ENCODE peak calls at places on chromosomes 5 and 9, in four cellular contexts. One of them, this sample, is unnamed.

GRCh38 chr9:98873535-98874432 is 66.3 kb downstream of the GALNT12 start:
- DNase-seq in activated CD8-positive, alpha-beta T cell treated with anti-CD3 and anti-CD28 coated beads, Interleukin-2, amount 10 ng/mL, durations not matched to agents 7 days and 5 days: no peak
- DNase-seq in tibial artery: peak
- DNase-seq in mucosa of gallbladder: peak
- DNase-seq in this sample: peak

GRCh38 chr5:54062958-54063357 is 247.4 kb downstream of the ARL15 start:
- DNase-seq in mucosa of gallbladder: no peak
- DNase-seq in tibial artery: no peak
- DNase-seq in activated CD8-positive, alpha-beta T cell treated with anti-CD3 and anti-CD28 coated beads, Interleukin-2, amount 10 ng/mL, durations not matched to agents 7 days and 5 days: no peak
- DNase-seq in this sample: no peak

GRCh38 chr5:14882658-14883580 is 11.3 kb upstream of the ANKH start:
- DNase-seq in mucosa of gallbladder: no peak
- DNase-seq in activated CD8-positive, alpha-beta T cell treated with anti-CD3 and anti-CD28 coated beads, Interleukin-2, amount 10 ng/mL, durations not matched to agents 7 days and 5 days: no peak
- DNase-seq in tibial artery: no peak
- DNase-seq in this sample: no peak

GRCh38 chr9:20315672-20316071 is 306.6 kb downstream of the MLLT3 start:
- DNase-seq in tibial artery: no peak
- DNase-seq in mucosa of gallbladder: no peak
- DNase-seq in activated CD8-positive, alpha-beta T cell treated with anti-CD3 and anti-CD28 coated beads, Interleukin-2, amount 10 ng/mL, durations not matched to agents 7 days and 5 days: no peak
- DNase-seq in this sample: no peak

GRCh38 chr9:113548221-113549041 is 84.9 kb downstream of the RGS3 start:
- DNase-seq in activated CD8-positive, alpha-beta T cell treated with anti-CD3 and anti-CD28 coated beads, Interleukin-2, amount 10 ng/mL, durations not matched to agents 7 days and 5 days: no peak
- DNase-seq in mucosa of gallbladder: peak
- DNase-seq in tibial artery: peak
- DNase-seq in this sample: peak

GRCh38 chr5:163079618-163080017 is 357.8 kb upstream of the CCNG1 start:
- DNase-seq in mucosa of gallbladder: no peak
- DNase-seq in tibial artery: no peak
- DNase-seq in activated CD8-positive, alpha-beta T cell treated with anti-CD3 and anti-CD28 coated beads, Interleukin-2, amount 10 ng/mL, durations not matched to agents 7 days and 5 days: no peak
- DNase-seq in this sample: no peak

GRCh38 chr5:105868038-105868775 is 1802.5 kb downstream of the EFNA5 start:
- DNase-seq in mucosa of gallbladder: no peak
- DNase-seq in activated CD8-positive, alpha-beta T cell treated with anti-CD3 and anti-CD28 coated beads, Interleukin-2, amount 10 ng/mL, durations not matched to agents 7 days and 5 days: no peak
- DNase-seq in tibial artery: no peak
- DNase-seq in this sample: no peak

GRCh38 chr9:93064392-93065124 is 6.1 kb downstream of the SUSD3 start:
- DNase-seq in activated CD8-positive, alpha-beta T cell treated with anti-CD3 and anti-CD28 coated beads, Interleukin-2, amount 10 ng/mL, durations not matched to agents 7 days and 5 days: peak
- DNase-seq in tibial artery: no peak
- DNase-seq in mucosa of gallbladder: peak
- DNase-seq in this sample: no peak

GRCh38 chr5:168086104-168086610 is 205.3 kb upstream of the WWC1 start:
- DNase-seq in tibial artery: no peak
- DNase-seq in mucosa of gallbladder: peak
- DNase-seq in activated CD8-positive, alpha-beta T cell treated with anti-CD3 and anti-CD28 coated beads, Interleukin-2, amount 10 ng/mL, durations not matched to agents 7 days and 5 days: no peak
- DNase-seq in this sample: no peak

GRCh38 chr5:38585812-38586211 is 29.4 kb upstream of the LIFR start:
- DNase-seq in activated CD8-positive, alpha-beta T cell treated with anti-CD3 and anti-CD28 coated beads, Interleukin-2, amount 10 ng/mL, durations not matched to agents 7 days and 5 days: no peak
- DNase-seq in tibial artery: no peak
- DNase-seq in mucosa of gallbladder: no peak
- DNase-seq in this sample: no peak

GRCh38 chr9:24545285-24545684 is 412 bp downstream of the IZUMO3 start:
- DNase-seq in activated CD8-positive, alpha-beta T cell treated with anti-CD3 and anti-CD28 coated beads, Interleukin-2, amount 10 ng/mL, durations not matched to agents 7 days and 5 days: no peak
- DNase-seq in mucosa of gallbladder: no peak
- DNase-seq in tibial artery: no peak
- DNase-seq in this sample: no peak

GRCh38 chr5:132850066-132850465 is 16.2 kb downstream of the GDF9 start:
- DNase-seq in tibial artery: no peak
- DNase-seq in activated CD8-positive, alpha-beta T cell treated with anti-CD3 and anti-CD28 coated beads, Interleukin-2, amount 10 ng/mL, durations not matched to agents 7 days and 5 days: no peak
- DNase-seq in mucosa of gallbladder: no peak
- DNase-seq in this sample: no peak

GRCh38 chr5:30401479-30402058 is 791.9 kb upstream of the CDH6 start:
- DNase-seq in mucosa of gallbladder: peak
- DNase-seq in tibial artery: no peak
- DNase-seq in activated CD8-positive, alpha-beta T cell treated with anti-CD3 and anti-CD28 coated beads, Interleukin-2, amount 10 ng/mL, durations not matched to agents 7 days and 5 days: no peak
- DNase-seq in this sample: no peak

GRCh38 chr5:69048233-69048632 is 45.6 kb upstream of the SLC30A5 start:
- DNase-seq in mucosa of gallbladder: no peak
- DNase-seq in tibial artery: no peak
- DNase-seq in activated CD8-positive, alpha-beta T cell treated with anti-CD3 and anti-CD28 coated beads, Interleukin-2, amount 10 ng/mL, durations not matched to agents 7 days and 5 days: no peak
- DNase-seq in this sample: no peak

GRCh38 chr5:143023447-143024096 is 253.4 kb downstream of the ARHGAP26 start:
- DNase-seq in activated CD8-positive, alpha-beta T cell treated with anti-CD3 and anti-CD28 coated beads, Interleukin-2, amount 10 ng/mL, durations not matched to agents 7 days and 5 days: peak
- DNase-seq in mucosa of gallbladder: peak
- DNase-seq in tibial artery: peak
- DNase-seq in this sample: no peak

GRCh38 chr5:87825583-87825982 is 412.9 kb upstream of the CCNH start:
- DNase-seq in activated CD8-positive, alpha-beta T cell treated with anti-CD3 and anti-CD28 coated beads, Interleukin-2, amount 10 ng/mL, durations not matched to agents 7 days and 5 days: no peak
- DNase-seq in tibial artery: no peak
- DNase-seq in mucosa of gallbladder: no peak
- DNase-seq in this sample: no peak

GRCh38 chr9:8205580-8205979 is 406.0 kb upstream of the DMAC1 start:
- DNase-seq in mucosa of gallbladder: no peak
- DNase-seq in activated CD8-positive, alpha-beta T cell treated with anti-CD3 and anti-CD28 coated beads, Interleukin-2, amount 10 ng/mL, durations not matched to agents 7 days and 5 days: no peak
- DNase-seq in tibial artery: no peak
- DNase-seq in this sample: no peak